ENCODE peak calls at places on chromosomes 13 and 19, in six cellular contexts. K is tibial nerve, M is breast epithelium, D is esophagus squamous epithelium, X is A549, U is GM12891. W is an unnamed sample.

GRCh38 chr19:41541990-41542584 is 33.9 kb upstream of the CEACAM21 start:
- DNase-seq in K (peak), M (no peak), D (no peak), X (peak), U (no peak), W (no peak)

GRCh38 chr19:41554902-41555301 is 21.1 kb upstream of the CEACAM21 start:
- DNase-seq in K (no peak), M (no peak), D (no peak), X (no peak), U (no peak), W (no peak)

GRCh38 chr19:1399745-1400144 is 1.6 kb downstream of the GAMT start:
- DNase-seq in K (no peak), M (no peak), D (no peak), X (no peak), U (no peak), W (no peak)

GRCh38 chr13:102779426-102780159 is 6.0 kb upstream of the TEX30 start:
- DNase-seq in K (no peak), M (no peak), D (no peak), X (no peak), U (no peak), W (no peak)

GRCh38 chr13:79369226-79369625 is 36.8 kb downstream of the RBM26 start:
- DNase-seq in K (no peak), M (no peak), D (no peak), X (no peak), U (no peak), W (no peak)

GRCh38 chr13:44244288-44244687 is 129.3 kb upstream of the SERP2 start:
- DNase-seq in K (no peak), M (no peak), D (no peak), X (no peak), U (no peak), W (no peak)

GRCh38 chr19:35160629-35161433 is 6.3 kb downstream of the FXYD5 start:
- DNase-seq in K (no peak), M (no peak), D (no peak), X (no peak), U (no peak), W (no peak)

GRCh38 chr19:6417713-6418561 is 6.7 kb downstream of the KHSRP start:
- DNase-seq in K (no peak), M (no peak), D (no peak), X (no peak), U (no peak), W (no peak)

GRCh38 chr13:96991072-96991471 is 3.2 kb downstream of the OXGR1 start:
- DNase-seq in K (no peak), M (no peak), D (no peak), X (no peak), U (no peak), W (no peak)

GRCh38 chr13:79901336-79901735 is 420.4 kb downstream of the NDFIP2 start:
- DNase-seq in K (no peak), M (no peak), D (no peak), X (no peak), U (no peak), W (no peak)

GRCh38 chr19:9834726-9835506 is at the start of gene PIN1:
- DNase-seq in K (peak), M (peak), D (peak), X (peak), U (peak), W (peak)
- TF ChIP-seq POLR2A in K (no peak), M (no peak), D (no peak), X (peak), U (peak), W (peak)

GRCh38 chr13:114196629-114197028 is 17.6 kb downstream of the CFAP97D2 start:
- DNase-seq in K (no peak), M (no peak), D (no peak), X (no peak), U (no peak), W (no peak)
- TF ChIP-seq POLR2A in K (no peak), M (no peak), D (no peak), X (no peak), U (no peak), W (no peak)

GRCh38 chr19:11539495-11540365 is 1.1 kb downstream of the CNN1 start:
- DNase-seq in K (no peak), M (peak), D (no peak), X (no peak), U (no peak), W (no peak)

GRCh38 chr19:11540642-11541041 is 2.0 kb downstream of the CNN1 start:
- DNase-seq in K (no peak), M (peak), D (no peak), X (no peak), U (no peak), W (peak)

GRCh38 chr19:11541238-11541637 is 2.6 kb downstream of the CNN1 start:
- DNase-seq in K (no peak), M (no peak), D (no peak), X (no peak), U (no peak), W (no peak)

GRCh38 chr19:11535792-11536595 is 2.7 kb upstream of the CNN1 start:
- DNase-seq in K (peak), M (peak), D (peak), X (peak), U (peak), W (peak)

DNA sequence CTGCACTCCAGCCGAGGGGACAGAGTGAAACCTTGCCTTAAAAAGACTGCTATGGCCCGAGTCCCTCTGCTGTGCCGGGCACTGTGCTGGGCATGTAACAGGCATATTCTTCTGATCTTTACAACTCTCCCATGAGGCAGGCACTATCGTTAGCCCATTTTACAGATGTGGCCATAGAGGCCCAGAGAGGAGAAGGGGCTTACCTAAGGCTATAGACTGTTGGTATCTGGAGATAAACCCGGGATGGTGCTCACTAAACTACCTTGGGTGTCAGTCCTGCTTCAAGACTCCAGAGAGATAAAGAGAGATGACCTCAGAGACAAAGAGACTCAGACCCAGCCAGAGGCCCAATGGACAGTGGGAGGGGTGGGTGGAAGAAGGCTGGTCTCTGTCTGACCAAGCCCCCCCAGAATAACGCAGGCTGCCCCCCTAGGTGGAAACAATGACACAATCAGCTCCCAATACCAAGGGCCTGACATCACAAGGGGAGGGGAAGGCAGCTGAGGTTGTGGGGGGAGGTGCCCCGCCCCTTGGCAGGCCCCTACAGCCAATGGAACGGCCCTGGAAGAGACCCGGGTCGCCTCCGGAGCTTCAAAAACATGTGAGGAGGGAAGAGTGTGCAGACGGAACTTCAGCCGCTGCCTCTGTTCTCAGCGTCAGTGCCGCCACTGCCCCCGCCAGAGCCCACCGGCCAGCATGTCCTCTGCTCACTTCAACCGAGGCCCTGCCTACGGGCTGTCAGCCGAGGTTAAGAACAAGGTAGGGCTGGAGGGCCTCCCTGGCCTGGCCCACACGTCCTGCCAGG is at the start of gene CNN1:
- DNase-seq in K (peak), M (peak), D (no peak), X (no peak), U (no peak), W (no peak)
- TF ChIP-seq POLR2A in K (peak), M (peak), D (no peak), X (no peak), U (no peak), W (no peak)

GRCh38 chr19:3547301-3547731 is 8.3 kb downstream of the TEKTIP1 start:
- DNase-seq in K (no peak), M (no peak), D (no peak), X (no peak), U (no peak), W (no peak)
- TF ChIP-seq POLR2A in K (no peak), M (no peak), D (no peak), X (no peak), U (no peak), W (no peak)

DNA sequence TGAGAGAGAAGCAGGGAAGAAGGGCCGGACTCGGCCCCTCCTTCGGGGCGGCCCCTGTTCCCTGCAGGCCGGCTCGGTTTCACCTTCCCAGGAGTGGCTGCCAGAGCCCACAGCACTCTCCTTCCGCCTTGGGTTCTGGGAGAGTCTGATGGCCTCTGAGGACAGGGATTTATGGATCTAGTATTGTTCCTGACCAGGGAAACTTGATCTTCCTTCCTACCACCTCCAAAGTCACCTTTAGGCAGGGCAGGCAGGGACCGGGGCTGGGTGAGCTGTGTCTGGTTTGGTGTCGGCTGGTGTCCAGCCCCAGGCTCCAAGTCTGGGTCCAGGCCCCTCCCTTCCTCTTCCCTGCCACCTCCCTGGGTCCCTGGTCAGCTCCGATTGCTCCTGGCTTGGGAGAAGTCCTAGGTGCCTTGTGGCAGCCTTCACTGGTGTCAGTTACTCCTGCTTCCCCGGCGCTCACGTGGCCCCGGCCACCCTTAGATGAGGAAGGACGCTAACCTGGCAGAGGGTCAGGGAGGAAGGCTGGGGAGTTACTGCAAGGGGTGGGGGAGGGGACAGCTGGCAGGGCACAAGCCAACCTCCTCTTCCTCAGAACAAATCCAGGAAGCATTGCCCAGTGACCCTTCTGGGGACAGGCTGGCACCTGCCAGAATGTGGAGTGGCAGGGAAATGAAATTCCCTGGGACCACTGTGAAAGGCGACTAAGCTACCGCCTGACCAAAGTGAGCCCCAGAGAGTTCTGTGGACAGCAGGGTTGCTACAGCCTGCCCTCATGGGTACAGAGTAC is 18.8 kb downstream of the RFX1 start:
- DNase-seq in K (peak), M (no peak), D (no peak), X (no peak), U (no peak), W (no peak)
- TF ChIP-seq POLR2A in K (no peak), M (no peak), D (no peak), X (no peak), U (no peak), W (no peak)

GRCh38 chr19:36833430-36833829 is 4.8 kb downstream of the ZNF790 start:
- DNase-seq in K (no peak), M (no peak), D (no peak), X (no peak), U (no peak), W (no peak)

GRCh38 chr19:36838784-36839324 is 667 bp upstream of the ZNF790 start:
- DNase-seq in K (no peak), M (no peak), D (no peak), X (no peak), U (no peak), W (no peak)

GRCh38 chr19:36837525-36837901 is 674 bp downstream of the ZNF790 start:
- DNase-seq in K (no peak), M (no peak), D (no peak), X (no peak), U (no peak), W (no peak)

DNA sequence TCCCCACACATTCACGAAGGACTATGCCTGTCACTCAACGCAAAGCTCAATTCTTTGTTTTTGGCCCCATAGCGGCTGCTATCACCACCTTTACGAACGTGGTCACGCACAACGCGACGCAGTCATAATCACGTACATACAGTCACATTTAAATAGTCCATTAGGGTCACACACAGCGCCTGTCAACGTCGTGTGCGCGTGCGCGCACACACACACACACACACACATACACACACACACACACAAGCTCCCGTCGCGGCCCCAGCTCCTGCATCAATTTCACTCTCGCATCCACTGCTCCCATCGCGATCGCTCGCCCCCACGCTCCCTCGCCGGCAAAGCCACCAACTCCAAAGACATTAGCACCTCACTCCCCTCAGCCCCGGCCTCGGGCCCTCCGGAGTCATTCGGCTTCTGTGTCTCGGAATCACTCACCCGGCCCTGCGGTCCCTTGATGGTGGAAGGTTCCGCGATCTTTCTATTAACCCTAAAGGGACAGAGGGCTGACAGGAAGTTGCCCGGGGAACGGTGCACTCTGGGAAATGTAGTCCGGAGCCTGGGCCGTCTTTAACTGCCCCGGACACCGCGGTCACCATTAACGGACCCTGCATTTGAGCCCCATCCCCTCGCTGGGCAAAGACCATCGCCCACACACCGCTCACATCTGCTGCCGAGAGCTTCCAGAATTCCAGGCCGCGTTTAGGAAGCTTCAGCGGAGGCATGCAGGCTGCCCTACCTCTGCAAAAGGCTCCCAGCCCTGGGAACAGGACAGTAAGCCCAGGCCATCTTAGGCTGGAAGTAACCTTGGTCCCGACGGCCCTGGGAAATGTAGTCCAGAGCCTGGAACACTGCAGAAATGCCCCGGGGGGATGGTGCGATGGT is at the start of gene ZNF790:
- DNase-seq in K (peak), M (peak), D (peak), X (peak), U (peak), W (peak)
- TF ChIP-seq POLR2A in K (peak), M (no peak), D (no peak), X (peak), U (no peak), W (no peak)

GRCh38 chr13:110305949-110306339 is 1.0 kb downstream of the COL4A1 start:
- DNase-seq in K (no peak), M (no peak), D (no peak), X (no peak), U (no peak), W (no peak)
- TF ChIP-seq POLR2A in K (peak), M (no peak), D (no peak), X (no peak), U (no peak), W (no peak)

GRCh38 chr19:51108066-51108804 is at the start of gene CTU1:
- DNase-seq in K (peak), M (peak), D (peak), X (peak), U (peak), W (peak)
- TF ChIP-seq POLR2A in K (peak), M (peak), D (no peak), X (peak), U (no peak), W (peak)

GRCh38 chr13:36904219-36904618 is 15.8 kb downstream of the SMAD9 start:
- DNase-seq in K (no peak), M (no peak), D (no peak), X (no peak), U (no peak), W (no peak)
- TF ChIP-seq POLR2A in K (no peak), M (no peak), D (no peak), X (no peak), U (no peak), W (no peak)

GRCh38 chr13:112984954-112985802 is 16.2 kb downstream of the MCF2L start:
- DNase-seq in K (no peak), M (no peak), D (no peak), X (no peak), U (no peak), W (no peak)
- TF ChIP-seq POLR2A in K (no peak), M (no peak), D (no peak), X (no peak), U (no peak), W (no peak)